ENCODE peak calls at places on chromosome 18, in seven cellular contexts. One of them, this sample, is unnamed.

GRCh38 chr18:389658-390357 is 110.7 kb downstream of the COLEC12 start:
- DNase-seq in ELF-1: no peak
- DNase-seq in heart left ventricle: no peak
- DNase-seq in sciatic nerve: no peak
- DNase-seq in NCI-H1092 treated with DMSO at 0.1 percent for 48 hours: no peak
- DNase-seq in mesenchymal stem cell: peak; percentile 53
- DNase-seq in stimulated activated CD4-positive, alpha-beta T cell treated with anti-CD3 and anti-CD28 coated beads, Interleukin-15, amount 100 ng/mL, for 24 hours: no peak
- DNase-seq in this sample: peak; percentile 2

GRCh38 chr18:46160050-46160798 is 56.0 kb downstream of the HAUS1 start:
- DNase-seq in mesenchymal stem cell: peak; percentile 29
- DNase-seq in ELF-1: no peak
- DNase-seq in NCI-H1092 treated with DMSO at 0.1 percent for 48 hours: no peak
- DNase-seq in heart left ventricle: no peak
- DNase-seq in sciatic nerve: no peak
- DNase-seq in stimulated activated CD4-positive, alpha-beta T cell treated with anti-CD3 and anti-CD28 coated beads, Interleukin-15, amount 100 ng/mL, for 24 hours: no peak
- DNase-seq in this sample: no peak

GRCh38 chr18:74242451-74243096 is 49.2 kb downstream of the CYB5A start:
- DNase-seq in NCI-H1092 treated with DMSO at 0.1 percent for 48 hours: peak; percentile 30
- DNase-seq in heart left ventricle: peak; percentile 41
- DNase-seq in mesenchymal stem cell: no peak
- DNase-seq in stimulated activated CD4-positive, alpha-beta T cell treated with anti-CD3 and anti-CD28 coated beads, Interleukin-15, amount 100 ng/mL, for 24 hours: no peak
- DNase-seq in sciatic nerve: no peak
- DNase-seq in ELF-1: no peak
- DNase-seq in this sample: no peak

GRCh38 chr18:22935431-22935830 is 2.3 kb downstream of the RBBP8 start:
- DNase-seq in stimulated activated CD4-positive, alpha-beta T cell treated with anti-CD3 and anti-CD28 coated beads, Interleukin-15, amount 100 ng/mL, for 24 hours: no peak
- DNase-seq in mesenchymal stem cell: no peak
- DNase-seq in ELF-1: no peak
- DNase-seq in NCI-H1092 treated with DMSO at 0.1 percent for 48 hours: no peak
- DNase-seq in sciatic nerve: no peak
- DNase-seq in heart left ventricle: no peak
- DNase-seq in this sample: no peak

GRCh38 chr18:13298262-13298661 is 79.7 kb downstream of the LDLRAD4 start:
- DNase-seq in heart left ventricle: no peak
- DNase-seq in ELF-1: no peak
- DNase-seq in mesenchymal stem cell: no peak
- DNase-seq in sciatic nerve: no peak
- DNase-seq in stimulated activated CD4-positive, alpha-beta T cell treated with anti-CD3 and anti-CD28 coated beads, Interleukin-15, amount 100 ng/mL, for 24 hours: no peak
- DNase-seq in NCI-H1092 treated with DMSO at 0.1 percent for 48 hours: no peak
- DNase-seq in this sample: no peak

GRCh38 chr18:7457276-7457675 is 109.8 kb upstream of the PTPRM start:
- DNase-seq in ELF-1: peak; percentile 77
- DNase-seq in heart left ventricle: no peak
- DNase-seq in mesenchymal stem cell: no peak
- DNase-seq in sciatic nerve: no peak
- DNase-seq in NCI-H1092 treated with DMSO at 0.1 percent for 48 hours: no peak
- DNase-seq in stimulated activated CD4-positive, alpha-beta T cell treated with anti-CD3 and anti-CD28 coated beads, Interleukin-15, amount 100 ng/mL, for 24 hours: no peak
- DNase-seq in this sample: peak; percentile 77

GRCh38 chr18:63320690-63321265 is 1.2 kb upstream of the BCL2 start:
- DNase-seq in heart left ventricle: peak; percentile 43
- DNase-seq in NCI-H1092 treated with DMSO at 0.1 percent for 48 hours: peak; percentile 66
- DNase-seq in stimulated activated CD4-positive, alpha-beta T cell treated with anti-CD3 and anti-CD28 coated beads, Interleukin-15, amount 100 ng/mL, for 24 hours: peak; percentile 67
- DNase-seq in ELF-1: peak; percentile 63
- DNase-seq in sciatic nerve: peak; percentile 73
- DNase-seq in mesenchymal stem cell: peak; percentile 54
- DNase-seq in this sample: no peak

GRCh38 chr18:36650906-36651305 is 177.9 kb downstream of the TPGS2 start:
- DNase-seq in sciatic nerve: no peak
- DNase-seq in heart left ventricle: no peak
- DNase-seq in stimulated activated CD4-positive, alpha-beta T cell treated with anti-CD3 and anti-CD28 coated beads, Interleukin-15, amount 100 ng/mL, for 24 hours: no peak
- DNase-seq in NCI-H1092 treated with DMSO at 0.1 percent for 48 hours: no peak
- DNase-seq in ELF-1: no peak
- DNase-seq in mesenchymal stem cell: no peak
- DNase-seq in this sample: no peak

GRCh38 chr18:77702686-77703085 is 453.0 kb downstream of the GALR1 start:
- DNase-seq in stimulated activated CD4-positive, alpha-beta T cell treated with anti-CD3 and anti-CD28 coated beads, Interleukin-15, amount 100 ng/mL, for 24 hours: peak; percentile 7
- DNase-seq in ELF-1: no peak
- DNase-seq in sciatic nerve: no peak
- DNase-seq in mesenchymal stem cell: no peak
- DNase-seq in NCI-H1092 treated with DMSO at 0.1 percent for 48 hours: peak; percentile 77
- DNase-seq in heart left ventricle: no peak
- DNase-seq in this sample: no peak

GRCh38 chr18:52531836-52532235 is 191.8 kb downstream of the DCC start:
- DNase-seq in sciatic nerve: no peak
- DNase-seq in stimulated activated CD4-positive, alpha-beta T cell treated with anti-CD3 and anti-CD28 coated beads, Interleukin-15, amount 100 ng/mL, for 24 hours: no peak
- DNase-seq in mesenchymal stem cell: no peak
- DNase-seq in NCI-H1092 treated with DMSO at 0.1 percent for 48 hours: no peak
- DNase-seq in heart left ventricle: no peak
- DNase-seq in ELF-1: no peak
- DNase-seq in this sample: no peak

GRCh38 chr18:39485696-39486095 is 1920.1 kb upstream of the CELF4 start:
- DNase-seq in mesenchymal stem cell: peak; percentile 27
- DNase-seq in NCI-H1092 treated with DMSO at 0.1 percent for 48 hours: no peak
- DNase-seq in heart left ventricle: no peak
- DNase-seq in sciatic nerve: no peak
- DNase-seq in stimulated activated CD4-positive, alpha-beta T cell treated with anti-CD3 and anti-CD28 coated beads, Interleukin-15, amount 100 ng/mL, for 24 hours: no peak
- DNase-seq in ELF-1: no peak
- DNase-seq in this sample: no peak

GRCh38 chr18:48430162-48430561 is 21.0 kb upstream of the ZBTB7C start:
- DNase-seq in stimulated activated CD4-positive, alpha-beta T cell treated with anti-CD3 and anti-CD28 coated beads, Interleukin-15, amount 100 ng/mL, for 24 hours: no peak
- DNase-seq in sciatic nerve: no peak
- DNase-seq in heart left ventricle: no peak
- DNase-seq in mesenchymal stem cell: no peak
- DNase-seq in NCI-H1092 treated with DMSO at 0.1 percent for 48 hours: no peak
- DNase-seq in ELF-1: no peak
- DNase-seq in this sample: no peak

GRCh38 chr18:35091841-35092240 is 50.6 kb downstream of the MAPRE2 start:
- DNase-seq in mesenchymal stem cell: no peak
- DNase-seq in heart left ventricle: no peak
- DNase-seq in NCI-H1092 treated with DMSO at 0.1 percent for 48 hours: no peak
- DNase-seq in sciatic nerve: no peak
- DNase-seq in stimulated activated CD4-positive, alpha-beta T cell treated with anti-CD3 and anti-CD28 coated beads, Interleukin-15, amount 100 ng/mL, for 24 hours: no peak
- DNase-seq in ELF-1: no peak
- DNase-seq in this sample: no peak

This sample was measured in foreskin melanocyte.